ENCODE peak calls at places on chromosomes 16 and 17, in seven cellular contexts. I is body of pancreas, E is fibroblast of lung, Q is endothelial cell, T is cardiac fibroblast, A is fibroblast of pulmonary artery, F is lower leg skin. V is an unnamed sample.

GRCh38 chr17:74935585-74936469 is at the start of gene OTOP3:
- DNase-seq in F (no peak), T (no peak), A (no peak), Q (no peak), E (no peak), I (peak), V (no peak)

GRCh38 chr16:27169511-27170071 is 33.7 kb upstream of the KDM8 start:
- DNase-seq in Q (no peak), T (peak), I (no peak), A (peak), E (peak), F (peak), V (peak)

GRCh38 chr16:84514874-84515835 is 10.7 kb upstream of the MEAK7 start:
- DNase-seq in I (no peak), Q (no peak), A (no peak), T (no peak), F (no peak), E (no peak), V (no peak)

GRCh38 chr16:10870137-10870776 is 6.7 kb upstream of the CIITA start:
- DNase-seq in I (no peak), A (no peak), F (no peak), E (no peak), T (no peak), Q (no peak), V (peak)

GRCh38 chr17:5500804-5501391 is 14.5 kb downstream of the MIS12 start:
- DNase-seq in Q (peak), T (peak), I (peak), A (peak), F (peak), E (peak), V (peak)

GRCh38 chr17:60325730-60326524 is 66.0 kb downstream of the USP32 start:
- DNase-seq in A (no peak), I (no peak), T (no peak), Q (no peak), F (no peak), E (no peak), V (no peak)

GRCh38 chr17:56815711-56816110 is 18.0 kb downstream of the C17orf67 start:
- DNase-seq in Q (no peak), F (no peak), E (peak), T (peak), A (peak), I (no peak), V (peak)

GRCh38 chr16:71732587-71732986 is 8.1 kb upstream of the PHLPP2 start:
- DNase-seq in Q (no peak), E (no peak), I (no peak), F (no peak), A (no peak), T (no peak), V (no peak)

GRCh38 chr16:11328172-11329079 is 16.8 kb upstream of the RMI2 start:
- DNase-seq in A (peak), E (peak), F (peak), Q (peak), T (peak), I (peak), V (peak)

GRCh38 chr17:65987988-65988387 is 203.9 kb downstream of the CEP112 start:
- DNase-seq in F (no peak), A (peak), T (peak), I (no peak), E (peak), Q (peak), V (peak)

GRCh38 chr17:27430882-27431491 is 25.3 kb upstream of the KSR1 start:
- DNase-seq in T (peak), Q (peak), I (peak), E (peak), A (peak), F (no peak), V (peak)

GRCh38 chr16:74449470-74449869 is 28.2 kb upstream of the CLEC18B start:
- DNase-seq in Q (no peak), F (peak), A (no peak), T (no peak), I (no peak), E (peak), V (peak)

GRCh38 chr16:14300631-14301149 is 229.6 kb downstream of the MRTFB start:
- DNase-seq in A (peak), T (peak), I (peak), F (peak), E (peak), Q (peak), V (peak)

GRCh38 chr17:39107973-39108372 is 43.5 kb downstream of the PLXDC1 start:
- DNase-seq in A (no peak), Q (no peak), I (no peak), F (no peak), E (no peak), T (no peak), V (no peak)
- TF ChIP-seq CTCF in A (no peak), Q (no peak), I (no peak), F (no peak), E (no peak), T (no peak), V (no peak)

GRCh38 chr17:48262982-48263586 is 155.5 kb downstream of the SNX11 start:
- DNase-seq in A (peak), I (no peak), T (peak), Q (no peak), E (no peak), F (no peak), V (no peak)
- TF ChIP-seq CTCF in A (peak), I (peak), T (peak), Q (peak), E (peak), F (no peak), V (peak)

DNA sequence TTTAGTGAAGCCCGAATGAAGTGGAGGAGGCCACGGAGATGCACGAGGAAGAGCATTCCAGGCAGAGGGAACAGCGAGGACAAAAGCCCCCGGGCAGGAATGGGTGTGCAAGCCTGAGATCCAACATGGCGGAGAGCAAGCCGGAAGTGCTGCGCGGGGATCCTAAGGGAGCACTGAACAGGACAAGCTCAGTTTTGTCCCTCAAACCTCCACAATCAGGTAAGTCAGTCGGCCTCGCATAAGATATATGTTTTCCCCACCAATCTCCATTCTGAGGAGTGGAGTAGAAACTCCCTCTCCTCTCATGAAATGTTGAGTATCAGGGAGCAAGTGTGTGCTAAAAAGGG is 32.9 kb upstream of the USP22 start:
- DNase-seq in I (no peak), E (no peak), A (no peak), F (no peak), Q (no peak), T (no peak), V (no peak)
- TF ChIP-seq CTCF in I (no peak), E (no peak), A (no peak), F (no peak), Q (no peak), T (no peak), V (no peak)

GRCh38 chr16:12845282-12845681 is 41.6 kb upstream of the CPPED1 start:
- DNase-seq in A (no peak), I (no peak), Q (no peak), T (no peak), E (no peak), F (no peak), V (no peak)
- TF ChIP-seq CTCF in A (no peak), I (no peak), Q (no peak), T (no peak), E (no peak), F (no peak), V (no peak)

DNA sequence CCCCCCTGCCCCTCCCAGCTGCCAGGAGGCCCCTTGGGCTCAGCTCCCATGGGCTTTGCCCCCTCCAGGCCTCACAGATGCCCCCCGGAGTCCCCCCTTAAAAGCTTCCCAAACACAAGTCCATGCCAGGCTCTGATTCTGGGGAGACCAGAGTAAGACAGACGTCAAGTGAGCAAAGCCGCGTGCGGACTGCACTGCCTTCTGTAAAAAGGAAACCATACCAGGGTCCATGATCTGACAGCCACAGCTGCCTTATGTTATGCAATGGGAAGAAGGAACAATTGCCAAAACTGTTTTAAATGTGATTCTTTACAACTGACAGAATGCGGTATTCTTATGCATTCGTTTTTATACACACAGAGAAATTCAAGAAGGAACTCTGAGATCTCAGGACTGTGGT is 17.9 kb upstream of the HEXD start:
- DNase-seq in A (peak), E (no peak), T (peak), F (no peak), Q (no peak), I (no peak), V (no peak)
- TF ChIP-seq CTCF in A (no peak), E (no peak), T (no peak), F (no peak), Q (no peak), I (no peak), V (no peak)

V was measured in foreskin fibroblast.